ENCODE peak calls at places on chromosomes 13 and 19, in seven cellular contexts. M is endothelial cell; B is mesothelial cell of epicardium; C is NCI-H1105; X is activated CD8-positive, alpha-beta T cell treated with anti-CD3 and anti-CD28 coated beads, Interleukin-2, amount 10 ng/mL, durations not matched to agents 7 days and 5 days; I is hepatic stellate cell; O is GM12864. G is an unnamed sample.

GRCh38 chr13:53137777-53138176 is 109.2 kb downstream of the OLFM4 start:
- DNase-seq in O (no peak), I (peak; percentile 26), M (no peak), X (no peak), B (no peak), C (no peak), G (no peak)

GRCh38 chr19:54273811-54274210 is 7.1 kb downstream of the LILRB2 start:
- DNase-seq in M (no peak), X (no peak), O (no peak), I (no peak), C (no peak), B (no peak), G (no peak)

GRCh38 chr13:25292301-25292700 is 5.0 kb upstream of the MTMR6 start:
- DNase-seq in C (no peak), O (no peak), X (peak; percentile 33), B (no peak), M (no peak), I (peak; percentile 10), G (no peak)

GRCh38 chr19:1864480-1865171 is 1.2 kb upstream of the KLF16 start:
- DNase-seq in O (no peak), B (peak; percentile 72), I (peak; percentile 84), C (no peak), X (peak; percentile 74), M (peak; percentile 89), G (peak; percentile 78)

GRCh38 chr13:41931337-41931736 is 29.6 kb downstream of the VWA8 start:
- DNase-seq in X (no peak), M (no peak), I (no peak), C (no peak), O (no peak), B (no peak), G (no peak)

GRCh38 chr19:51691122-51692064 is 1.7 kb upstream of the SPACA6 start:
- DNase-seq in M (no peak), O (no peak), B (no peak), C (no peak), I (no peak), X (peak; percentile 15), G (no peak)

GRCh38 chr13:76231522-76232167 is 595.5 kb downstream of the LMO7 start:
- DNase-seq in X (no peak), I (no peak), B (no peak), C (no peak), O (no peak), M (no peak), G (no peak)

GRCh38 chr19:18967358-18968146 is 26.5 kb upstream of the HOMER3 start:
- DNase-seq in X (no peak), B (no peak), I (peak; percentile 54), O (no peak), M (no peak), C (no peak), G (peak; percentile 23)

GRCh38 chr19:30551271-30551670 is 179.1 kb downstream of the ZNF536 start:
- DNase-seq in M (no peak), B (no peak), C (no peak), X (no peak), I (no peak), O (no peak), G (no peak)